ENCODE peak calls at places on chromosomes 7 and 10, in eight cellular contexts. Y is K562; I is neuronal stem cell; M is iris pigment epithelial cell; N is AG04450; P is stimulated activated CD4-positive, alpha-beta T cell treated with anti-CD3 and anti-CD28 coated beads, Interleukin-1b, Interleukin-23, amount 100 ng/mL, for 4 hours; W is HEK293T; T is Kasumi-1. S is an unnamed sample.

GRCh38 chr7:69256634-69257081 is 341.6 kb upstream of the AUTS2 start:
- DNase-seq in Y (no peak), I (no peak), M (no peak), N (no peak), P (no peak), W (no peak), T (no peak), S (no peak)

GRCh38 chr7:49775949-49776443 is 2.6 kb downstream of the VWC2 start:
- DNase-seq in Y (no peak), I (no peak), M (no peak), N (no peak), P (no peak), W (no peak), T (no peak), S (no peak)

GRCh38 chr10:58299580-58299979 is 30.6 kb downstream of the CISD1 start:
- DNase-seq in Y (peak), I (peak), M (peak), N (no peak), P (peak), W (peak), T (peak), S (no peak)

GRCh38 chr10:102710604-102711003 is 3.6 kb downstream of the ARL3 start:
- DNase-seq in Y (no peak), I (no peak), M (peak), N (peak), P (no peak), W (no peak), T (no peak), S (peak)

GRCh38 chr10:107814865-107815487 is 650.5 kb upstream of the SORCS1 start:
- DNase-seq in Y (no peak), I (peak), M (peak), N (no peak), P (no peak), W (peak), T (peak), S (peak)

GRCh38 chr10:16674147-16674703 is 143.0 kb downstream of the RSU1 start:
- DNase-seq in Y (no peak), I (no peak), M (no peak), N (no peak), P (no peak), W (no peak), T (no peak), S (no peak)

GRCh38 chr7:106757846-106758245 is 96.9 kb upstream of the CCDC71L start:
- DNase-seq in Y (no peak), I (no peak), M (peak), N (no peak), P (no peak), W (no peak), T (peak), S (peak)

GRCh38 chr7:132516042-132516840 is 60.0 kb downstream of the PLXNA4 start:
- DNase-seq in Y (no peak), I (no peak), M (peak), N (no peak), P (no peak), W (no peak), T (no peak), S (peak)

S was measured in foreskin keratinocyte.